ENCODE peak calls at places on chromosomes 1 and 21, in six cellular contexts. One of them, this sample, is unnamed.

GRCh38 chr1:53517821-53518352 is 58.7 kb downstream of the DMRTB1 start:
- DNase-seq in K562: no peak
- DNase-seq in HepG2: no peak
- DNase-seq in HCT116: no peak
- DNase-seq in GM12878: no peak
- DNase-seq in SK-N-SH: no peak
- DNase-seq in this sample: no peak

GRCh38 chr1:6515771-6516170 is 24.3 kb upstream of the PLEKHG5 start:
- DNase-seq in K562: no peak
- DNase-seq in HepG2: no peak
- DNase-seq in HCT116: no peak
- DNase-seq in GM12878: no peak
- DNase-seq in SK-N-SH: no peak
- DNase-seq in this sample: no peak

GRCh38 chr1:244388961-244389360 is 62.7 kb downstream of the ADSS2 start:
- DNase-seq in K562: no peak
- DNase-seq in HepG2: no peak
- DNase-seq in HCT116: no peak
- DNase-seq in GM12878: no peak
- DNase-seq in SK-N-SH: no peak
- DNase-seq in this sample: no peak

GRCh38 chr1:220521755-220522154 is 6.2 kb upstream of the MARK1 start:
- DNase-seq in K562: no peak
- DNase-seq in HepG2: no peak
- DNase-seq in HCT116: no peak
- DNase-seq in GM12878: no peak
- DNase-seq in SK-N-SH: no peak
- DNase-seq in this sample: no peak

GRCh38 chr1:173330149-173330951 is 123.2 kb upstream of the TNFSF4 start:
- DNase-seq in K562: peak; percentile 21
- DNase-seq in HepG2: no peak
- DNase-seq in HCT116: no peak
- DNase-seq in GM12878: no peak
- DNase-seq in SK-N-SH: no peak
- DNase-seq in this sample: no peak

GRCh38 chr1:47226121-47226977 is 5.7 kb downstream of the TAL1 start:
- DNase-seq in K562: peak; percentile 15
- DNase-seq in HepG2: no peak
- DNase-seq in HCT116: no peak
- DNase-seq in GM12878: no peak
- DNase-seq in SK-N-SH: no peak
- DNase-seq in this sample: no peak

GRCh38 chr1:64691631-64692030 is 53.2 kb upstream of the RAVER2 start:
- DNase-seq in K562: no peak
- DNase-seq in HepG2: no peak
- DNase-seq in HCT116: no peak
- DNase-seq in GM12878: no peak
- DNase-seq in SK-N-SH: no peak
- DNase-seq in this sample: no peak

GRCh38 chr21:31885146-31885545 is 12.3 kb downstream of the HUNK start:
- DNase-seq in K562: no peak
- DNase-seq in HepG2: no peak
- DNase-seq in HCT116: no peak
- DNase-seq in GM12878: no peak
- DNase-seq in SK-N-SH: no peak
- DNase-seq in this sample: no peak

GRCh38 chr1:219189021-219189824 is 15.5 kb downstream of the LYPLAL1 start:
- DNase-seq in K562: no peak
- DNase-seq in HepG2: no peak
- DNase-seq in HCT116: no peak
- DNase-seq in GM12878: peak; percentile 69
- DNase-seq in SK-N-SH: no peak
- DNase-seq in this sample: no peak

GRCh38 chr1:107171378-107171777 is 30.5 kb downstream of the NTNG1 start:
- DNase-seq in K562: no peak
- DNase-seq in HepG2: no peak
- DNase-seq in HCT116: no peak
- DNase-seq in GM12878: no peak
- DNase-seq in SK-N-SH: no peak
- DNase-seq in this sample: no peak

GRCh38 chr1:26913754-26914619 is at the start of gene NR0B2:
- DNase-seq in K562: peak; percentile 67
- DNase-seq in HepG2: peak; percentile 100
- DNase-seq in HCT116: no peak
- DNase-seq in GM12878: no peak
- DNase-seq in SK-N-SH: no peak
- DNase-seq in this sample: no peak

GRCh38 chr1:115642168-115643072 is 650 bp downstream of the VANGL1 start:
- DNase-seq in K562: peak; percentile 76
- DNase-seq in HepG2: peak; percentile 35
- DNase-seq in HCT116: no peak
- DNase-seq in GM12878: peak; percentile 28
- DNase-seq in SK-N-SH: peak; percentile 83
- DNase-seq in this sample: no peak

GRCh38 chr1:230105754-230106625 is 39.0 kb downstream of the GALNT2 start:
- DNase-seq in K562: no peak
- DNase-seq in HepG2: peak; percentile 89
- DNase-seq in HCT116: peak; percentile 36
- DNase-seq in GM12878: peak; percentile 59
- DNase-seq in SK-N-SH: no peak
- DNase-seq in this sample: no peak

GRCh38 chr1:20248954-20249612 is 41.6 kb upstream of the VWA5B1 start:
- DNase-seq in K562: no peak
- DNase-seq in HepG2: no peak
- DNase-seq in HCT116: no peak
- DNase-seq in GM12878: peak; percentile 3
- DNase-seq in SK-N-SH: no peak
- DNase-seq in this sample: no peak

GRCh38 chr1:198157847-198158765 is 1.3 kb downstream of the NEK7 start:
- DNase-seq in K562: no peak
- DNase-seq in HepG2: no peak
- DNase-seq in HCT116: no peak
- DNase-seq in GM12878: no peak
- DNase-seq in SK-N-SH: peak; percentile 20
- DNase-seq in this sample: peak; percentile 24

GRCh38 chr1:232627645-232628334 is 2.1 kb downstream of the SIPA1L2 start:
- DNase-seq in K562: peak; percentile 41
- DNase-seq in HepG2: no peak
- DNase-seq in HCT116: no peak
- DNase-seq in GM12878: no peak
- DNase-seq in SK-N-SH: peak; percentile 44
- DNase-seq in this sample: no peak

GRCh38 chr1:168589136-168589535 is 12.7 kb downstream of the XCL1 start:
- DNase-seq in K562: no peak
- DNase-seq in HepG2: no peak
- DNase-seq in HCT116: no peak
- DNase-seq in GM12878: no peak
- DNase-seq in SK-N-SH: no peak
- DNase-seq in this sample: no peak

GRCh38 chr1:48038273-48038767 is 41.1 kb upstream of the TRABD2B start:
- DNase-seq in K562: no peak
- DNase-seq in HepG2: no peak
- DNase-seq in HCT116: no peak
- DNase-seq in GM12878: no peak
- DNase-seq in SK-N-SH: no peak
- DNase-seq in this sample: no peak

GRCh38 chr1:223245983-223246382 is 102.9 kb upstream of the TLR5 start:
- DNase-seq in K562: no peak
- DNase-seq in HepG2: no peak
- DNase-seq in HCT116: no peak
- DNase-seq in GM12878: no peak
- DNase-seq in SK-N-SH: no peak
- DNase-seq in this sample: no peak

GRCh38 chr21:44349847-44350772 is 3.3 kb upstream of the TRPM2 start:
- DNase-seq in K562: no peak
- DNase-seq in HepG2: no peak
- DNase-seq in HCT116: no peak
- DNase-seq in GM12878: no peak
- DNase-seq in SK-N-SH: no peak
- DNase-seq in this sample: no peak

GRCh38 chr1:11999236-11999635 is 19.0 kb downstream of the MFN2 start:
- DNase-seq in K562: no peak
- DNase-seq in HepG2: no peak
- DNase-seq in HCT116: no peak
- DNase-seq in GM12878: no peak
- DNase-seq in SK-N-SH: no peak
- DNase-seq in this sample: no peak

GRCh38 chr1:45674478-45674877 is 11.9 kb downstream of the GPBP1L1 start:
- DNase-seq in K562: no peak
- DNase-seq in HepG2: no peak
- DNase-seq in HCT116: no peak
- DNase-seq in GM12878: no peak
- DNase-seq in SK-N-SH: no peak
- DNase-seq in this sample: no peak

GRCh38 chr1:40313958-40314720 is 2.9 kb downstream of the COL9A2 start:
- DNase-seq in K562: no peak
- DNase-seq in HepG2: peak; percentile 30
- DNase-seq in HCT116: no peak
- DNase-seq in GM12878: no peak
- DNase-seq in SK-N-SH: no peak
- DNase-seq in this sample: no peak

GRCh38 chr21:42518216-42518615 is 4.6 kb downstream of the SLC37A1 start:
- DNase-seq in K562: no peak
- DNase-seq in HepG2: no peak
- DNase-seq in HCT116: peak; percentile 92
- DNase-seq in GM12878: no peak
- DNase-seq in SK-N-SH: no peak
- DNase-seq in this sample: no peak

GRCh38 chr1:71557138-71557537 is 476.3 kb upstream of the ZRANB2 start:
- DNase-seq in K562: no peak
- DNase-seq in HepG2: no peak
- DNase-seq in HCT116: no peak
- DNase-seq in GM12878: no peak
- DNase-seq in SK-N-SH: no peak
- DNase-seq in this sample: no peak

GRCh38 chr1:167457936-167458584 is 60.3 kb downstream of the CD247 start:
- DNase-seq in K562: no peak
- DNase-seq in HepG2: no peak
- DNase-seq in HCT116: no peak
- DNase-seq in GM12878: no peak
- DNase-seq in SK-N-SH: no peak
- DNase-seq in this sample: no peak

DNA sequence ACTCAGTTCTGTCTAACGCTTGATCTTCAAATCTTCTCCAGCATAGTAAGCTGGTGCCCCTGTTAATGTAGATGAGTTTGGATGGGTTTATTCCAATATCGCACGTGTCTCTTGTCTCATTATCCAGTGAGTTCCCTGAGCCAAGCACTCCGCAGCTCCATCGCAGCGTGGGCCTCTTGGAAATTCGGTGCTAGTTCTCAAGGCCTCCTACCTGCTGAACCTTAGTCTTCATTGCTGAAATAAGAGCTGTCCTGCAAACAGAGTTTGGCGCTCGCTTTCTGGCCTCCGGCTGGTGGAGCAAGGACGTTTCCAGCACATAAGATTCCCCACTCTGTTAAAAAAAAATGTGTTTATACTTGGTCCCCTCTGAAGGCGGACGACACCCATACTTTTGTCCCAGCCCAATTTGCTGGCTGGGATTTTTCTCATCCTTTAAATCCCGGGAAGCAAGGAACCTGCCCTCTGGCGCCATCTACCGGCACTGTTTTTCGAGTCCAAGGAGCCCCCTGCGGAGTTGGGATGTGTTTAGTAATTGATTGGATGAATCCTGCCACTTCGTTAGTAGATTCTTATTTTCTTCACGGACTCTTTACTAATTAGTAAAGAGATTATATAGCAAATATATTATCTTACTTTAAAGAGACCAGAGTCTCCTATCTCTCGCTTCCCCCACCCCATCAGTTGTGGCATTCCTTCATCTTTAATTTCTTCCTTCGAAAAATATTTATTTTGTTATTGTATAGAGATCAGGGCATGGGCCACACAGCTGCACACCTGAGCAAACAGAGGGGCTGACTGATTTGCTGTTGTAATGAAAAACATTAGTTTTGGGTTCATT is 14.7 kb downstream of the JUN start:
- DNase-seq in K562: peak; percentile 75
- DNase-seq in HepG2: peak; percentile 56
- DNase-seq in HCT116: no peak
- DNase-seq in GM12878: no peak
- DNase-seq in SK-N-SH: peak; percentile 73
- DNase-seq in this sample: no peak
- TF ChIP-seq SIN3A in K562: no peak
- TF ChIP-seq SIN3A in HepG2: no peak
- TF ChIP-seq SIN3A in HCT116: no peak
- TF ChIP-seq SIN3A in GM12878: no peak
- TF ChIP-seq SIN3A in SK-N-SH: no peak
- TF ChIP-seq SIN3A in this sample: no peak

GRCh38 chr1:8174807-8175206 is 143.1 kb upstream of the SLC45A1 start:
- DNase-seq in K562: no peak
- DNase-seq in HepG2: no peak
- DNase-seq in HCT116: no peak
- DNase-seq in GM12878: no peak
- DNase-seq in SK-N-SH: no peak
- DNase-seq in this sample: no peak
- H3K27ac ChIP-seq in K562: no peak overlapping the region
- H3K27ac ChIP-seq in HepG2: no peak overlapping the region
- H3K27ac ChIP-seq in HCT116: peak overlapping the region; percentile 84
- H3K27ac ChIP-seq in GM12878: no peak overlapping the region
- H3K27ac ChIP-seq in SK-N-SH: no peak overlapping the region
- H3K27ac ChIP-seq in this sample: peak overlapping the region; percentile 87

GRCh38 chr1:7657287-7658126 is 113.6 kb upstream of the VAMP3 start:
- DNase-seq in K562: no peak
- DNase-seq in HepG2: no peak
- DNase-seq in HCT116: no peak
- DNase-seq in GM12878: no peak
- DNase-seq in SK-N-SH: no peak
- DNase-seq in this sample: no peak

GRCh38 chr1:7652551-7653098 is 118.5 kb upstream of the VAMP3 start:
- DNase-seq in K562: no peak
- DNase-seq in HepG2: no peak
- DNase-seq in HCT116: no peak
- DNase-seq in GM12878: no peak
- DNase-seq in SK-N-SH: no peak
- DNase-seq in this sample: no peak

GRCh38 chr1:7656821-7657220 is 114.3 kb upstream of the VAMP3 start:
- DNase-seq in K562: no peak
- DNase-seq in HepG2: no peak
- DNase-seq in HCT116: no peak
- DNase-seq in GM12878: no peak
- DNase-seq in SK-N-SH: no peak
- DNase-seq in this sample: no peak

GRCh38 chr1:7655354-7655753 is 115.7 kb upstream of the VAMP3 start:
- DNase-seq in K562: no peak
- DNase-seq in HepG2: no peak
- DNase-seq in HCT116: no peak
- DNase-seq in GM12878: no peak
- DNase-seq in SK-N-SH: no peak
- DNase-seq in this sample: no peak

GRCh38 chr1:7654725-7655124 is 116.4 kb upstream of the VAMP3 start:
- DNase-seq in K562: no peak
- DNase-seq in HepG2: no peak
- DNase-seq in HCT116: no peak
- DNase-seq in GM12878: no peak
- DNase-seq in SK-N-SH: no peak
- DNase-seq in this sample: no peak
- TF ChIP-seq REST in K562: no peak
- TF ChIP-seq REST in HepG2: no peak
- TF ChIP-seq REST in HCT116: no peak
- TF ChIP-seq REST in GM12878: no peak
- TF ChIP-seq REST in SK-N-SH: no peak
- TF ChIP-seq REST in this sample: no peak

GRCh38 chr1:43847290-43847689 is 86.3 kb upstream of the ARTN start:
- DNase-seq in K562: no peak
- DNase-seq in HepG2: no peak
- DNase-seq in HCT116: no peak
- DNase-seq in GM12878: no peak
- DNase-seq in SK-N-SH: no peak
- DNase-seq in this sample: no peak
- TF ChIP-seq SIN3A in K562: no peak
- TF ChIP-seq SIN3A in HepG2: no peak
- TF ChIP-seq SIN3A in HCT116: no peak
- TF ChIP-seq SIN3A in GM12878: no peak
- TF ChIP-seq SIN3A in SK-N-SH: no peak
- TF ChIP-seq SIN3A in this sample: no peak